ENCODE peak calls at places on chromosomes 12 and 14, in nine cellular contexts. E, Z, G, H, W, F, D, Q and V are unnamed samples.

GRCh38 chr12:52147367-52147972 is 44.3 kb downstream of the KRT80 start:
- DNase-seq in H (peak; percentile 100), D (no peak), Q (no peak), E (no peak), Z (no peak), F (peak; percentile 96), W (peak; percentile 97), G (no peak), V (peak; percentile 94)

GRCh38 chr12:4275869-4276253 is 2.3 kb downstream of the CCND2 start:
- DNase-seq in F (no peak), H (no peak), Q (no peak), D (no peak), G (no peak), E (no peak), W (peak; percentile 60), Z (no peak), V (no peak)

GRCh38 chr14:26204954-26205479 is 392.8 kb downstream of the NOVA1 start:
- DNase-seq in D (no peak), W (peak; percentile 48), F (no peak), E (peak; percentile 85), G (no peak), Z (no peak), H (no peak), Q (no peak), V (peak; percentile 42)

GRCh38 chr12:42696424-42697149 is 107.0 kb upstream of the PRICKLE1 start:
- DNase-seq in E (no peak), Q (no peak), D (no peak), W (no peak), G (no peak), H (peak; percentile 31), Z (no peak), F (no peak), V (peak; percentile 92)

GRCh38 chr12:101018540-101018939 is 191.5 kb downstream of the SLC5A8 start:
- DNase-seq in H (peak; percentile 93), E (no peak), G (no peak), W (no peak), Z (no peak), Q (no peak), F (no peak), D (no peak), V (peak; percentile 91)

GRCh38 chr12:41709463-41710285 is 435.0 kb downstream of the GXYLT1 start:
- DNase-seq in E (no peak), Q (no peak), F (no peak), H (peak; percentile 2), Z (no peak), D (no peak), G (no peak), W (no peak), V (no peak)

GRCh38 chr14:105944632-105945610 is 418.5 kb downstream of the TMEM121 start:
- DNase-seq in E (no peak), Z (peak; percentile 53), Q (peak; percentile 74), F (peak; percentile 66), W (peak; percentile 78), D (peak; percentile 59), H (no peak), G (no peak), V (no peak)

GRCh38 chr14:105335735-105336476 is 21.4 kb downstream of the PACS2 start:
- DNase-seq in E (peak; percentile 80), G (no peak), Z (no peak), D (no peak), H (no peak), F (no peak), W (no peak), Q (no peak), V (no peak)

GRCh38 chr14:74127634-74128033 is 42.9 kb downstream of the LIN52 start:
- DNase-seq in D (no peak), H (no peak), F (no peak), E (no peak), Z (no peak), W (no peak), Q (no peak), G (no peak), V (no peak)

GRCh38 chr12:74890237-74890599 is 319.4 kb downstream of the KCNC2 start:
- DNase-seq in Q (no peak), E (no peak), G (no peak), F (no peak), W (no peak), Z (no peak), H (peak; percentile 90), D (no peak), V (peak; percentile 76)

GRCh38 chr12:103530352-103530751 is 34.6 kb upstream of the C12orf42 start:
- DNase-seq in E (no peak), H (no peak), D (no peak), Q (no peak), F (no peak), Z (no peak), W (no peak), G (no peak), V (no peak)

GRCh38 chr14:104009297-104009696 is 67.0 kb upstream of the RD3L start:
- DNase-seq in Q (no peak), Z (no peak), F (no peak), W (no peak), D (no peak), H (peak; percentile 13), E (no peak), G (no peak), V (no peak)

GRCh38 chr14:22847661-22848341 is 11.4 kb downstream of the MMP14 start:
- DNase-seq in W (peak; percentile 39), H (peak; percentile 49), D (no peak), Z (no peak), E (no peak), Q (no peak), F (no peak), G (no peak), V (peak; percentile 69)

GRCh38 chr12:123713398-123714301 is 1.5 kb downstream of the ATP6V0A2 start:
- DNase-seq in Q (no peak), F (peak; percentile 42), H (peak; percentile 10), D (no peak), G (no peak), E (no peak), W (peak; percentile 55), Z (no peak), V (peak; percentile 16)

GRCh38 chr12:51357374-51358047 is 11.0 kb upstream of the CELA1 start:
- DNase-seq in F (no peak), Q (no peak), D (no peak), G (no peak), Z (no peak), E (no peak), W (no peak), H (no peak), V (no peak)

GRCh38 chr14:75234173-75234855 is 44.3 kb upstream of the FOS start:
- DNase-seq in W (peak; percentile 79), F (peak; percentile 73), Z (no peak), H (peak; percentile 90), E (no peak), D (no peak), G (no peak), Q (no peak), V (peak; percentile 91)

GRCh38 chr14:79043194-79043889 is 873.2 kb downstream of the NRXN3 start:
- DNase-seq in Q (no peak), W (no peak), D (no peak), H (no peak), G (no peak), Z (no peak), E (peak; percentile 75), F (no peak), V (no peak)

GRCh38 chr12:12899530-12900380 is 8.4 kb downstream of the GPRC5A start:
- DNase-seq in F (peak; percentile 77), W (no peak), Z (no peak), E (no peak), Q (no peak), D (no peak), H (peak; percentile 92), G (no peak), V (peak; percentile 97)

GRCh38 chr12:112536367-112536730 is 117.6 kb downstream of the PTPN11 start:
- DNase-seq in E (no peak), Q (no peak), D (no peak), G (no peak), Z (no peak), F (no peak), W (no peak), H (no peak), V (no peak)

GRCh38 chr12:13436696-13437391 is 240.3 kb downstream of the EMP1 start:
- DNase-seq in G (no peak), E (no peak), Z (no peak), W (no peak), D (no peak), H (peak; percentile 66), Q (no peak), F (no peak), V (peak; percentile 37)

GRCh38 chr14:59356298-59356697 is 108.9 kb downstream of the GPR135 start:
- DNase-seq in W (no peak), G (no peak), Z (no peak), Q (no peak), F (no peak), D (no peak), H (no peak), E (no peak), V (no peak)

GRCh38 chr12:20181416-20181815 is 186.9 kb upstream of the PDE3A start:
- DNase-seq in Z (no peak), G (no peak), F (no peak), Q (no peak), E (no peak), W (no peak), D (no peak), H (no peak), V (no peak)

GRCh38 chr12:104303538-104304151 is at the start of gene EID3:
- DNase-seq in H (peak; percentile 88), Z (peak; percentile 88), D (peak; percentile 82), E (peak; percentile 97), Q (peak; percentile 91), G (peak; percentile 75), F (no peak), W (peak; percentile 92), V (peak; percentile 76)

GRCh38 chr14:77270361-77271112 is 469 bp downstream of the NGB start:
- DNase-seq in Z (no peak), G (no peak), H (no peak), E (peak; percentile 75), F (no peak), D (no peak), Q (no peak), W (no peak), V (no peak)

GRCh38 chr14:91249841-91250616 is 5.5 kb upstream of the GPR68 start:
- DNase-seq in Z (peak; percentile 33), H (peak; percentile 59), G (peak; percentile 85), W (no peak), F (peak; percentile 12), E (peak; percentile 46), Q (no peak), D (no peak), V (no peak)

GRCh38 chr12:95554532-95555071 is 3.3 kb upstream of the USP44 start:
- DNase-seq in Q (no peak), W (no peak), H (no peak), E (no peak), Z (no peak), F (no peak), G (no peak), D (no peak), V (no peak)

GRCh38 chr12:1377117-1377516 is 217.3 kb downstream of the FBXL14 start:
- DNase-seq in G (no peak), D (no peak), F (no peak), W (no peak), H (no peak), E (no peak), Q (no peak), Z (no peak), V (no peak)

GRCh38 chr14:20714593-20715250 is 26.2 kb downstream of the ANG start:
- DNase-seq in Z (no peak), Q (no peak), E (no peak), D (no peak), H (peak; percentile 17), G (no peak), F (peak; percentile 66), W (peak; percentile 56), V (peak; percentile 84)

GRCh38 chr12:123907021-123907420 is 65.6 kb downstream of the CCDC92 start:
- DNase-seq in H (no peak), G (no peak), W (peak; percentile 11), F (no peak), E (no peak), D (no peak), Z (no peak), Q (no peak), V (no peak)

GRCh38 chr12:53174881-53175491 is 5.5 kb upstream of the ZNF740 start:
- DNase-seq in Z (no peak), D (no peak), E (no peak), Q (no peak), F (peak; percentile 54), W (no peak), H (peak; percentile 65), G (no peak), V (peak; percentile 36)